ENCODE peak calls at places on chromosomes 2 and 18, in four cellular contexts. S is PC-3, D is brain microvascular endothelial cell, I is mammary epithelial cell. W is an unnamed sample.
A peak's percentile ranks its signal among the peaks of the same experiment; 100 is the strongest.

GRCh38 chr2:96505231-96505889 is at the start of gene NEURL3:
- DNase-seq in S (peak; percentile 85), D (peak; percentile 52), I (peak; percentile 81), W (peak; percentile 83)

GRCh38 chr2:134762508-134762907 is 43.7 kb upstream of the TMEM163 start:
- DNase-seq in S (peak; percentile 80), D (no peak), I (peak; percentile 67), W (peak; percentile 30)

GRCh38 chr2:2806711-2807110 is 475.6 kb upstream of the MYT1L start:
- DNase-seq in S (no peak), D (no peak), I (no peak), W (no peak)

GRCh38 chr18:46569211-46569610 is 87.8 kb downstream of the LOXHD1 start:
- DNase-seq in S (no peak), D (no peak), I (no peak), W (no peak)

GRCh38 chr2:28449489-28450395 is 46.1 kb upstream of the PLB1 start:
- DNase-seq in S (peak; percentile 68), D (peak; percentile 61), I (peak; percentile 75), W (peak; percentile 63)

GRCh38 chr2:225040862-225041209 is 1.4 kb downstream of the DOCK10 start:
- DNase-seq in S (peak; percentile 13), D (no peak), I (no peak), W (no peak)

GRCh38 chr18:58416704-58417683 is 211.9 kb downstream of the ALPK2 start:
- DNase-seq in S (peak; percentile 41), D (peak; percentile 37), I (no peak), W (peak; percentile 4)

GRCh38 chr2:218166791-218167190 is at the start of gene CXCR1:
- DNase-seq in S (peak; percentile 54), D (no peak), I (peak; percentile 70), W (peak; percentile 43)

GRCh38 chr2:172456002-172456401 is 28.6 kb downstream of the ITGA6 start:
- DNase-seq in S (peak; percentile 32), D (no peak), I (no peak), W (no peak)

GRCh38 chr2:890214-890613 is 60.4 kb upstream of the SNTG2 start:
- DNase-seq in S (no peak), D (no peak), I (no peak), W (no peak)

GRCh38 chr2:46564811-46565241 is 85.5 kb downstream of the TMEM247 start:
- DNase-seq in S (no peak), D (no peak), I (no peak), W (no peak)

GRCh38 chr18:61286867-61287266 is 46.4 kb upstream of the CDH20 start:
- DNase-seq in S (no peak), D (no peak), I (peak; percentile 45), W (peak; percentile 0)

GRCh38 chr18:25646971-25647370 is 295.0 kb upstream of the ZNF521 start:
- DNase-seq in S (no peak), D (no peak), I (peak; percentile 54), W (no peak)

GRCh38 chr2:12928706-12929291 is 212.1 kb downstream of the TRIB2 start:
- DNase-seq in S (peak; percentile 80), D (no peak), I (peak; percentile 8), W (peak; percentile 7)

GRCh38 chr18:79396431-79397287 is 929 bp downstream of the NFATC1 start:
- DNase-seq in S (peak; percentile 49), D (no peak), I (peak; percentile 21), W (peak; percentile 43)

GRCh38 chr2:28282861-28283646 is 109.6 kb upstream of the FOSL2 start:
- DNase-seq in S (no peak), D (no peak), I (no peak), W (no peak)

GRCh38 chr2:218066946-218067515 is 2.0 kb upstream of the RUFY4 start:
- DNase-seq in S (no peak), D (no peak), I (no peak), W (no peak)

GRCh38 chr2:162053066-162053807 is 20.8 kb downstream of the DPP4 start:
- DNase-seq in S (no peak), D (no peak), I (no peak), W (no peak)

GRCh38 chr2:109582928-109583895 is 30.6 kb downstream of the SEPTIN10 start:
- DNase-seq in S (no peak), D (no peak), I (peak; percentile 55), W (no peak)

GRCh38 chr2:13230221-13230620 is 513.5 kb downstream of the TRIB2 start:
- DNase-seq in S (peak; percentile 15), D (peak; percentile 24), I (peak; percentile 32), W (no peak)

GRCh38 chr2:113138428-113139322 is 11.3 kb downstream of the IL1RN start:
- DNase-seq in S (peak; percentile 91), D (peak; percentile 66), I (peak; percentile 66), W (peak; percentile 68)

GRCh38 chr2:84459028-84459943 is at the start of gene SUCLG1:
- DNase-seq in S (peak; percentile 80), D (peak; percentile 77), I (peak; percentile 83), W (peak; percentile 84)

GRCh38 chr2:50469784-50470183 is 562.1 kb downstream of the NRXN1 start:
- DNase-seq in S (no peak), D (no peak), I (no peak), W (no peak)

GRCh38 chr2:237700583-237701032 is 73.2 kb downstream of the LRRFIP1 start:
- DNase-seq in S (no peak), D (peak; percentile 87), I (no peak), W (no peak)

GRCh38 chr2:28164280-28164801 is 228.3 kb upstream of the FOSL2 start:
- DNase-seq in S (no peak), D (no peak), I (no peak), W (no peak)

GRCh38 chr2:28624436-28624797 is 127.2 kb upstream of the PPP1CB start:
- DNase-seq in S (no peak), D (no peak), I (no peak), W (no peak)

GRCh38 chr2:240820607-240821428 is 799 bp upstream of the KIF1A start:
- DNase-seq in S (no peak), D (no peak), I (no peak), W (no peak)

GRCh38 chr2:106025796-106026195 is 168.3 kb downstream of the UXS1 start:
- DNase-seq in S (no peak), D (no peak), I (no peak), W (no peak)

GRCh38 chr2:241329669-241330615 is 14.2 kb downstream of the SEPTIN2 start:
- DNase-seq in S (no peak), D (no peak), I (peak; percentile 58), W (no peak)

GRCh38 chr2:16569401-16569800 is 96.2 kb downstream of the CYRIA start:
- DNase-seq in S (no peak), D (no peak), I (no peak), W (no peak)

GRCh38 chr2:226794751-226795171 is 4.9 kb downstream of the IRS1 start:
- DNase-seq in S (peak; percentile 55), D (peak; percentile 57), I (peak; percentile 69), W (peak; percentile 38)

GRCh38 chr2:226795281-226796011 is 4.2 kb downstream of the IRS1 start:
- DNase-seq in S (peak; percentile 37), D (no peak), I (peak; percentile 48), W (peak; percentile 14)

GRCh38 chr2:226793615-226794014 is 6.0 kb downstream of the IRS1 start:
- DNase-seq in S (no peak), D (no peak), I (no peak), W (no peak)

GRCh38 chr2:226792155-226792871 is 7.3 kb downstream of the IRS1 start:
- DNase-seq in S (peak; percentile 23), D (no peak), I (peak; percentile 54), W (peak; percentile 13)

DNA sequence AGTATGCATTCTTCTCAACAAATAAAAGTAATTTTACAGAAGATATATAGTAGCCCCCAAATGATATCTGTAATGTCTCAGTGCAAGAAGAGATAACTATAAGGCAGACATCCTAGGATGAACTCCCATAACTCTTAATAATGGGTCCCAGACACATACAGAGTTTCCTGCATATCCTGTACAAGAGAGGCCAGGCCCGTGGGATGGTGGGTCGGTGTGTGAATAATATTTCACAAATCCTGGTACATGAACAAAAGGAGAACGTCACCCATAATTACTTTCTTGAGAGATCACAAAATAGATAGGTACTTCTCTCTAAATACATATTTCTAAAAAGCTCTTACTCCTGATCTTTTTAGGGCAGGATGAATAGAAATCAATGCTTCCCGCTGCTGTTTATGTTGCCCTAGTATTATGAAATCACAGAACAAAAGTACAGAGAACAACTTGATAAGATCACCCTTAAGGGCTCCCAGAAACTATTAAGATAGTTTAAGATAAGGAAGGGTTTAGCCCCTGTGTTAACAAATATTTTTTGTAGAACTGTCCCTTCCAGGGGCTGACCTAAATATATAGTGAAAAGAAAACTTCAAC is 5.4 kb downstream of the IRS1 start:
- DNase-seq in S (no peak), D (no peak), I (no peak), W (no peak)
- H3K27ac ChIP-seq in S (peak overlapping the region; percentile 88), D (peak overlapping the region; percentile 73), I (peak overlapping the region; percentile 87), W (no peak overlapping the region)

DNA sequence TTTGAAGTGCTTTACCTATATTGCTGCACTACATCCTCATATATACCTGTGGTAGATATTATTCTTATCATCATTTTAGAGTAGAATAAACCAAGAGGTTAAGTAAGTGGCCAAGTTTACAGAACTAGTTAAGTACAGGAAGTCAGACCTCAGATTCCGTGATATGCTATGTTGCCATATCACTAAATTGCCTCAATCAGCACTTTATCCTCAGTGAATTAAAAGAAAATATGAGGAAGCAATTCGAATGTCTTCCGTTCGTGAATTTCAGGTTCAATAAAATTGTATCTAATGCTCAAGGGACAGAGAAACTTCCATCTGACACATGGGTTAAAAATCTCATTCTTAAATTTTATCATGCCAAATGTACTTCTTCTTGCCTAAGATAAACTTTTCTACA is 848.6 kb downstream of the CPS1 start:
- DNase-seq in S (no peak), D (no peak), I (no peak), W (no peak)
- TF ChIP-seq CTCF in S (no peak), D (no peak), I (no peak), W (no peak)

GRCh38 chr18:31100598-31101147 is 1.5 kb downstream of the DSC2 start:
- DNase-seq in S (no peak), D (no peak), I (peak; percentile 50), W (no peak)
- H3K27ac ChIP-seq in S (peak overlapping the region; percentile 88), D (no peak overlapping the region), I (peak overlapping the region; percentile 71), W (peak overlapping the region; percentile 80)

DNA sequence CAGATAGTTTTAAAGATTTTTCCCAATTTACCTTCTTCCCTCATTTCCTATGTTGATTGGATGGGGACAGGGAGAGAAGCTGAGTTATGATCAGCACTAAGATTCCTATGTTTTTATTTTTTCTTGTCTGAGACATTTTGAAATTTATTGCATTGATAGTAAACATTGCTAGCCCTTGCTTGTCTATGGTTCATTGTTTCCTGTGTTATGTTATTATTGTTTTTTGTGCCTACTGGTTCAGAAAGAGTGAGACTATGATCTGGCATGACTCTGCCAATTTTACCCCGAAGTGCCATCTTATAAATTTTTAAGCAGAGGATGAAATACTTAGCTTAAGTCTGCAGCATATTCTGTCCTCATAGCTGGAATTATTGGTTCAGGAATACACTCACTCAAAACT is 478.5 kb downstream of the MBD2 start:
- DNase-seq in S (peak; percentile 51), D (no peak), I (no peak), W (no peak)
- TF ChIP-seq CTCF in S (no peak), D (no peak), I (no peak), W (no peak)

DNA sequence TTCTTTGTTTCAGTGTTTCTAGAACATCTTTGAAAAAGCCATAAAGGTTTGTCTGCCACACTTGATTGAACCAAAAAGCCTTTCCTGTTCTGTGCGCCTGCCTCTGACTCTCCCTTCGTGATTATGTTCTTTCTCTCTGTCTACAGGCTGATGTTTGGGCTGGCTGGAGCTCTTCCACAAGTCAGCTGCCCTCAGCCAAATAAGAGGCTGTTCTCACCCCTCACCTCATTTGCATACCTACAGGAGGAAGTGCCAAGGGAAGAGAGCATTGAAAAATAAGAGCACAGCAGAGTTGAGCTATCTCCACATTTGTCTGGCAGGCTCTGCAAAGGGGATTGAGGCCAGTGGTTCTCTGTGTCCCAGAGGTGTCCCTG is 15.8 kb downstream of the INPP5D start:
- DNase-seq in S (no peak), D (no peak), I (no peak), W (no peak)
- H3K27ac ChIP-seq in S (no peak overlapping the region), D (no peak overlapping the region), I (no peak overlapping the region), W (no peak overlapping the region)

GRCh38 chr18:50610349-50610748 is 50.5 kb downstream of the MAPK4 start:
- DNase-seq in S (no peak), D (no peak), I (no peak), W (no peak)
- TF ChIP-seq CTCF in S (peak; percentile 15), D (peak; percentile 1), I (no peak), W (no peak)

W was measured in RWPE1.